ENCODE peak calls at places on chromosomes 16 and 17, in four cellular contexts. J is activated CD8-positive, alpha-beta T cell treated with anti-CD3 and anti-CD28 coated beads for 36 hours; I is EL; E is left cardiac atrium. K is an unnamed sample.

GRCh38 chr17:61487668-61488595 is 35.7 kb downstream of the TBX4 start:
- DNase-seq in I (no peak), J (no peak), E (no peak), K (no peak)

GRCh38 chr17:35146214-35146833 is 1.3 kb upstream of the UNC45B start:
- DNase-seq in I (no peak), E (no peak), J (no peak), K (no peak)

GRCh38 chr17:5770556-5771270 is 186.4 kb upstream of the NLRP1 start:
- DNase-seq in J (no peak), E (no peak), I (no peak), K (no peak)

GRCh38 chr16:80570106-80570478 is 29.3 kb downstream of the DYNLRB2 start:
- DNase-seq in E (no peak), J (peak), I (peak), K (no peak)

GRCh38 chr17:67570797-67571196 is 146.9 kb upstream of the NOL11 start:
- DNase-seq in E (no peak), J (no peak), I (no peak), K (no peak)

GRCh38 chr16:17070882-17071592 is 399.7 kb downstream of the XYLT1 start:
- DNase-seq in E (peak), I (no peak), J (peak), K (no peak)

GRCh38 chr17:76088868-76089576 is 10.0 kb downstream of the ZACN start:
- DNase-seq in J (no peak), E (no peak), I (no peak), K (no peak)

GRCh38 chr17:64537488-64537887 is 30.7 kb downstream of the CEP95 start:
- DNase-seq in I (no peak), E (no peak), J (no peak), K (no peak)

GRCh38 chr17:81635431-81635830 is 1.5 kb downstream of the NPLOC4 start:
- DNase-seq in J (no peak), I (no peak), E (no peak), K (no peak)

GRCh38 chr17:42249681-42250446 is 26.3 kb downstream of the STAT5B start:
- DNase-seq in E (no peak), I (no peak), J (peak), K (no peak)

GRCh38 chr16:86513471-86514277 is 3.3 kb downstream of the FOXF1 start:
- DNase-seq in J (no peak), I (no peak), E (no peak), K (no peak)

GRCh38 chr16:89489731-89490385 is 503 bp downstream of the ANKRD11 start:
- DNase-seq in J (no peak), E (no peak), I (no peak), K (no peak)

GRCh38 chr17:50689956-50690886 is 17.5 kb downstream of the ANKRD40 start:
- DNase-seq in J (no peak), I (no peak), E (no peak), K (no peak)

GRCh38 chr16:65054457-65054856 is 67.4 kb downstream of the CDH11 start:
- DNase-seq in J (no peak), E (no peak), I (no peak), K (peak)

GRCh38 chr17:60901806-60902205 is 224.2 kb downstream of the BCAS3 start:
- DNase-seq in I (peak), E (no peak), J (no peak), K (peak)

GRCh38 chr16:8727857-8728618 is 53.6 kb downstream of the ABAT start:
- DNase-seq in I (no peak), E (no peak), J (peak), K (no peak)

GRCh38 chr17:83062818-83063671 is 16.4 kb upstream of the METRNL start:
- DNase-seq in I (no peak), J (no peak), E (peak), K (no peak)

GRCh38 chr17:40559016-40559853 is 6.0 kb downstream of the CCR7 start:
- DNase-seq in I (no peak), E (peak), J (peak), K (no peak)

GRCh38 chr17:38656959-38657823 is 17.6 kb downstream of the EPOP start:
- DNase-seq in E (no peak), I (no peak), J (peak), K (no peak)

GRCh38 chr16:50761276-50761675 is 19.4 kb downstream of the CYLD start:
- DNase-seq in E (no peak), J (no peak), I (no peak), K (no peak)

K was measured in HCEC 1CT.